ENCODE peak calls at places on chromosomes 5 and 9, in six cellular contexts. A, I, P, E, S and W are unnamed samples. For H3K4me1, the result is how much of the 10 kb centered on the place peaks cover.

GRCh38 chr9:7970666-7971335 is 171.2 kb upstream of the DMAC1 start:
- DNase-seq in P (no peak), E (no peak), S (no peak), I (no peak), A (no peak), W (peak)

GRCh38 chr5:38208782-38209378 is 49.5 kb upstream of the EGFLAM start:
- DNase-seq in P (no peak), A (peak), E (peak), I (peak), S (no peak), W (peak)

GRCh38 chr5:61916621-61917620 is 389.1 kb upstream of the KIF2A start:
- DNase-seq in A (no peak), I (no peak), P (no peak), E (no peak), S (no peak), W (peak)

GRCh38 chr9:84669293-84670105 is at the start of gene NTRK2:
- DNase-seq in E (peak), A (no peak), S (no peak), I (peak), P (no peak), W (peak)

GRCh38 chr9:8262625-8263622 is 463.3 kb upstream of the DMAC1 start:
- DNase-seq in P (no peak), S (no peak), I (peak), A (no peak), E (no peak), W (peak)

GRCh38 chr9:71112866-71113265 is 8.6 kb downstream of the TRPM3 start:
- DNase-seq in E (no peak), I (no peak), S (no peak), P (no peak), A (no peak), W (no peak)

GRCh38 chr9:16572005-16572727 is 298.3 kb downstream of the BNC2 start:
- DNase-seq in P (no peak), I (no peak), S (no peak), A (no peak), E (no peak), W (no peak)

GRCh38 chr9:130432796-130433167 is 12.0 kb upstream of the ASS1 start:
- DNase-seq in P (no peak), E (no peak), I (no peak), S (no peak), A (no peak), W (no peak)

GRCh38 chr5:14078716-14079115 is 64.4 kb upstream of the TRIO start:
- DNase-seq in P (no peak), E (no peak), I (no peak), S (no peak), A (no peak), W (no peak)

GRCh38 chr5:16265141-16265540 is 85.5 kb upstream of the MARCHF11 start:
- DNase-seq in S (no peak), I (no peak), E (peak), P (no peak), A (no peak), W (no peak)

GRCh38 chr5:74032617-74033016 is 406.6 kb downstream of the ARHGEF28 start:
- DNase-seq in I (no peak), P (no peak), E (no peak), S (no peak), A (no peak), W (no peak)
- H3K4me1 ChIP-seq in I (under half), P (under half), E (under half), S (under half), A (under half), W (under half)

DNA sequence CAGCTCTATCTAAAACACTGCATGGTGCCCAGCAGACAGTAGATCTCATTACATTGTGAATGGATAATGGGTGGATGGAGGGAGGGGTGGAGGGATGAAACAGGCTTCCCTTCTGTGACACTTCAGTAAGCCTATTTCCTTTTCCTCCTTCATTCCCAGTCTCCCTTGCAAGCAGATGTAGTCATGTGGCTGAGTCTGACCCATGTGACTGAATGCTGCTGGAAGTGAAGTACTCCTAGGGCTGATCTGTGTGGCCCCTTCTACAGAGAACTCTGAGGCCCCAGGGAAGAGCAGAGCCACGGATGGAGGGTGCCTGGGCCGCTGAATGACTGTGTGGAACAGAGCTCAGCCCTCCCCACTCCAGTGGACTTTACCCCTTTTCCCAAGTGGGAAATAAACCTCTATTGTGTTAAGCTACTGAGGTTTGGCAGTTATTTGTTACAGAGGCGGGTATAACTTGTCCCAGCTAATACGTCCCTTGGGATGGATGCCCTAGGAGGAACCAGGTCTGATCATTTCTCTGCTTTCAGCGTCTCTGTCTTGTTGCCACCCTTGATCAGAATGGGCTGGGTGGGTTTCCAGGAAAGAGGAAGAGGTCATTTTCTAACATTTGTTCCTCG is 176.1 kb upstream of the MVB12B start:
- DNase-seq in A (no peak), E (peak), S (no peak), I (no peak), P (no peak), W (no peak)
- H3K4me1 ChIP-seq in A (under half), E (under half), S (under half), I (under half), P (under half), W (under half)

GRCh38 chr5:87074934-87075541 is 192.6 kb upstream of the RASA1 start:
- DNase-seq in S (no peak), E (no peak), A (peak), P (no peak), I (no peak), W (no peak)

GRCh38 chr5:87076931-87077330 is 190.8 kb upstream of the RASA1 start:
- DNase-seq in S (no peak), E (no peak), I (peak), A (no peak), P (no peak), W (peak)

GRCh38 chr5:87076411-87076810 is 191.3 kb upstream of the RASA1 start:
- DNase-seq in I (no peak), A (no peak), P (no peak), E (no peak), S (no peak), W (no peak)

GRCh38 chr5:87081511-87082372 is 185.9 kb upstream of the RASA1 start:
- DNase-seq in P (peak), A (peak), I (no peak), E (peak), S (no peak), W (no peak)

DNA sequence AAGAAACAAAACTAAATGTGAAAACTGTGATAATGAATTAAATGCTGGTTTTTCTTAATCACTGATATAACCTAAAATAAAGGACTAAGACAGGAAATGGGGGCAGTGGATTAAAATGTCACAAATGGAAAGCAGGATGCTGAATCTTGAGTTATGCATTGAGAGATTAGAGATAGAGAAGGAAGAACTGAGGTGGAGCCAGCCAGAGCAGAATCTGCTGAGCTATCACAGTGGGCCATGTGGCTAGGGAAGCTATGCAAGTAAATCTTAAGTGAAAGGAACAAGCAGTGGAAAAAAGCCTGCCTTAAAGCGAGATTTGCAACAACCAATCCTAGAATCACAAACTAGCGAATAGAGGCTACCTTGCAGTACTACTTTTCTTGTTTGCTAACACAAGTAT is 188.5 kb upstream of the RASA1 start:
- DNase-seq in P (no peak), I (no peak), S (no peak), E (peak), A (peak), W (no peak)
- H3K4me1 ChIP-seq in P (under half), I (under half), S (under half), E (under half), A (half or more), W (under half)

GRCh38 chr5:150500905-150501304 is 7.0 kb upstream of the NDST1 start:
- DNase-seq in S (no peak), E (no peak), A (no peak), I (no peak), P (no peak), W (no peak)

GRCh38 chr5:150503386-150503785 is 4.5 kb upstream of the NDST1 start:
- DNase-seq in S (no peak), A (no peak), I (no peak), P (no peak), E (no peak), W (no peak)

GRCh38 chr5:150502106-150502505 is 5.8 kb upstream of the NDST1 start:
- DNase-seq in S (no peak), P (no peak), A (no peak), E (no peak), I (no peak), W (peak)

GRCh38 chr5:150503977-150504620 is 3.8 kb upstream of the NDST1 start:
- DNase-seq in I (no peak), P (no peak), A (no peak), S (no peak), E (no peak), W (peak)

GRCh38 chr5:150502847-150503246 is 5.1 kb upstream of the NDST1 start:
- DNase-seq in S (no peak), I (no peak), E (no peak), A (no peak), P (no peak), W (no peak)
- H3K4me1 ChIP-seq in S (under half), I (half or more), E (under half), A (under half), P (half or more), W (half or more)

GRCh38 chr5:128491291-128491690 is 46.8 kb downstream of the FBN2 start:
- DNase-seq in I (no peak), E (no peak), A (no peak), P (no peak), S (no peak), W (peak)

DNA sequence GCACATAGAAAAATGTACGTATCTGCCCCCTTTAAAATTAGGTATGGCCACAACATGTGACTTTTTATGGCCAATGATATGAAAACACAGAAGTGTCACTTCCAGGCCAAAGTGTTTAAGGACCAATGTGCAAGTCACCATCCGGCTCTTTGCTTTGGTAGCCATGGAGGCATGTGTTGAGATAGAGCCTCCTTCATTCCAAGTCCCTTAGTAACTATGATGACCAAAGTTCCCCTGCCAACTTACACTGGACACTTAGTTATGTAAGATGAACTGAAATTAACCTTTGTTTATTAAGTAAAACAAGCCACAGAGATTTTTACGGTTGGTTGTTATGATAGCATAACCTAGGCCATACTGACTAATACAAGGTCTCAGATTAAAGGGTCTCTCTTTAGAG is 51.0 kb downstream of the FBN2 start:
- DNase-seq in E (no peak), I (peak), S (no peak), P (no peak), A (no peak), W (peak)
- H3K4me1 ChIP-seq in E (under half), I (under half), S (under half), P (under half), A (under half), W (under half)

GRCh38 chr9:119951090-119951489 is 581.9 kb upstream of the BRINP1 start:
- DNase-seq in I (no peak), S (no peak), P (no peak), E (no peak), A (no peak), W (peak)
- H3K4me1 ChIP-seq in I (under half), S (under half), P (under half), E (under half), A (under half), W (under half)

DNA sequence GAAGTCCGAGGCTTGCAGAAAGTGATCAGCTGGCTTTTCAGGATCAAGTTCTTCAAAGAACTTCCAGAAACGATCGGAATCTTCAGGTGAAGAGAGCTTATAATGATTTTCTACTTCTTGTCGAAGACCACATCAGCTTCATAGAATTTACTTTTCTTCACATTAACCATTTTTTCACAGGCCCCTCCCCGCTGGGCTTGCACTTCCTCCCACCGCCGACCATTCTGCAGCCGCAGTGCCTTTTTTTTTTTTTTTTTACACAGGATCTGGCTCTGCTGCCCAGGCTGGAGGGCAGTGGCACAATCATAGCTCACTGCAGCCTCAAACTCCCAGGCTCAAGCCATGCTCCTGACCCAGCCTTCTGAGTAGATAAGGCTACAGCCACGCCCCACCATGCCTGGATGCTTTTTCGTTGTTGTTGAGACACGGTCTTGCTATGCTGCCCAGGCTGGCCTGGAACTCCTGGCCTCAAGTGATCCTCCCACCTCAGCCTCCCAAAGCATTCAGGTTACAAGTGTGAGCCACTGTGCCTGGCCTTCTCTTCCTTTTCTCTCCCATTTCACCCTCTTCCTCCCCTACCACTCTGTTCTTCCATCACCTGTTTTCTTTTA is 15.4 kb upstream of the RNF130 start:
- DNase-seq in S (no peak), I (no peak), E (no peak), P (no peak), A (no peak), W (no peak)
- H3K4me1 ChIP-seq in S (under half), I (under half), E (under half), P (under half), A (under half), W (under half)